ENCODE peak calls at places on chromosomes 7 and 10, in seven cellular contexts. One of them, this sample, is unnamed.

GRCh38 chr7:69430502-69431145 is 167.7 kb upstream of the AUTS2 start:
- DNase-seq in hepatocyte: peak
- DNase-seq in ELR: no peak
- DNase-seq in breast epithelium: no peak
- DNase-seq in endothelial cell: peak
- DNase-seq in stimulated activated CD4-positive, alpha-beta T cell treated with anti-CD3 and anti-CD28 coated beads, Interleukin-2, amount 100 ng/mL, for 48 hours: no peak
- DNase-seq in cardiac fibroblast: no peak
- DNase-seq in this sample: no peak

GRCh38 chr10:4765428-4765827 is 60.6 kb upstream of the AKR1E2 start:
- DNase-seq in hepatocyte: no peak
- DNase-seq in ELR: peak
- DNase-seq in breast epithelium: no peak
- DNase-seq in endothelial cell: no peak
- DNase-seq in stimulated activated CD4-positive, alpha-beta T cell treated with anti-CD3 and anti-CD28 coated beads, Interleukin-2, amount 100 ng/mL, for 48 hours: no peak
- DNase-seq in cardiac fibroblast: peak
- DNase-seq in this sample: no peak

GRCh38 chr7:94088560-94088959 is 84.4 kb upstream of the BET1 start:
- DNase-seq in hepatocyte: no peak
- DNase-seq in ELR: peak
- DNase-seq in breast epithelium: no peak
- DNase-seq in endothelial cell: no peak
- DNase-seq in stimulated activated CD4-positive, alpha-beta T cell treated with anti-CD3 and anti-CD28 coated beads, Interleukin-2, amount 100 ng/mL, for 48 hours: no peak
- DNase-seq in cardiac fibroblast: peak
- DNase-seq in this sample: no peak

GRCh38 chr10:11225935-11226334 is 208.3 kb downstream of the CELF2 start:
- DNase-seq in hepatocyte: no peak
- DNase-seq in ELR: no peak
- DNase-seq in breast epithelium: peak
- DNase-seq in endothelial cell: no peak
- DNase-seq in stimulated activated CD4-positive, alpha-beta T cell treated with anti-CD3 and anti-CD28 coated beads, Interleukin-2, amount 100 ng/mL, for 48 hours: peak
- DNase-seq in cardiac fibroblast: no peak
- DNase-seq in this sample: no peak

GRCh38 chr7:98866765-98867164 is 3.0 kb downstream of the TMEM130 start:
- DNase-seq in hepatocyte: no peak
- DNase-seq in ELR: no peak
- DNase-seq in breast epithelium: no peak
- DNase-seq in endothelial cell: no peak
- DNase-seq in stimulated activated CD4-positive, alpha-beta T cell treated with anti-CD3 and anti-CD28 coated beads, Interleukin-2, amount 100 ng/mL, for 48 hours: no peak
- DNase-seq in cardiac fibroblast: no peak
- DNase-seq in this sample: peak

GRCh38 chr10:20494474-20494873 is 402.6 kb downstream of the NEBL start:
- DNase-seq in hepatocyte: no peak
- DNase-seq in ELR: no peak
- DNase-seq in breast epithelium: no peak
- DNase-seq in endothelial cell: no peak
- DNase-seq in stimulated activated CD4-positive, alpha-beta T cell treated with anti-CD3 and anti-CD28 coated beads, Interleukin-2, amount 100 ng/mL, for 48 hours: no peak
- DNase-seq in cardiac fibroblast: peak
- DNase-seq in this sample: no peak

GRCh38 chr10:22315455-22316285 is 518 bp upstream of the COMMD3 start:
- DNase-seq in hepatocyte: no peak
- DNase-seq in ELR: peak
- DNase-seq in breast epithelium: no peak
- DNase-seq in endothelial cell: no peak
- DNase-seq in stimulated activated CD4-positive, alpha-beta T cell treated with anti-CD3 and anti-CD28 coated beads, Interleukin-2, amount 100 ng/mL, for 48 hours: no peak
- DNase-seq in cardiac fibroblast: no peak
- DNase-seq in this sample: no peak

GRCh38 chr10:48604408-48605263 is at the start of gene ARHGAP22:
- DNase-seq in hepatocyte: peak
- DNase-seq in ELR: peak
- DNase-seq in breast epithelium: peak
- DNase-seq in endothelial cell: peak
- DNase-seq in stimulated activated CD4-positive, alpha-beta T cell treated with anti-CD3 and anti-CD28 coated beads, Interleukin-2, amount 100 ng/mL, for 48 hours: no peak
- DNase-seq in cardiac fibroblast: peak
- DNase-seq in this sample: no peak

GRCh38 chr10:77036993-77037734 is 600.4 kb downstream of the KCNMA1 start:
- DNase-seq in hepatocyte: peak
- DNase-seq in ELR: peak
- DNase-seq in breast epithelium: no peak
- DNase-seq in endothelial cell: peak
- DNase-seq in stimulated activated CD4-positive, alpha-beta T cell treated with anti-CD3 and anti-CD28 coated beads, Interleukin-2, amount 100 ng/mL, for 48 hours: no peak
- DNase-seq in cardiac fibroblast: peak
- DNase-seq in this sample: peak

GRCh38 chr10:95542330-95542729 is 18.8 kb downstream of the SORBS1 start:
- DNase-seq in hepatocyte: no peak
- DNase-seq in ELR: no peak
- DNase-seq in breast epithelium: no peak
- DNase-seq in endothelial cell: no peak
- DNase-seq in stimulated activated CD4-positive, alpha-beta T cell treated with anti-CD3 and anti-CD28 coated beads, Interleukin-2, amount 100 ng/mL, for 48 hours: no peak
- DNase-seq in cardiac fibroblast: no peak
- DNase-seq in this sample: no peak

GRCh38 chr10:30556189-30556588 is 73.4 kb downstream of the LYZL2 start:
- DNase-seq in hepatocyte: no peak
- DNase-seq in ELR: no peak
- DNase-seq in breast epithelium: no peak
- DNase-seq in endothelial cell: no peak
- DNase-seq in stimulated activated CD4-positive, alpha-beta T cell treated with anti-CD3 and anti-CD28 coated beads, Interleukin-2, amount 100 ng/mL, for 48 hours: no peak
- DNase-seq in cardiac fibroblast: peak
- DNase-seq in this sample: no peak

GRCh38 chr10:80278480-80278879 is 11.0 kb downstream of the MAT1A start:
- DNase-seq in hepatocyte: no peak
- DNase-seq in ELR: no peak
- DNase-seq in breast epithelium: no peak
- DNase-seq in endothelial cell: no peak
- DNase-seq in stimulated activated CD4-positive, alpha-beta T cell treated with anti-CD3 and anti-CD28 coated beads, Interleukin-2, amount 100 ng/mL, for 48 hours: no peak
- DNase-seq in cardiac fibroblast: no peak
- DNase-seq in this sample: no peak

GRCh38 chr7:134865001-134865845 is 85.8 kb downstream of the CALD1 start:
- DNase-seq in hepatocyte: no peak
- DNase-seq in ELR: peak
- DNase-seq in breast epithelium: no peak
- DNase-seq in endothelial cell: no peak
- DNase-seq in stimulated activated CD4-positive, alpha-beta T cell treated with anti-CD3 and anti-CD28 coated beads, Interleukin-2, amount 100 ng/mL, for 48 hours: no peak
- DNase-seq in cardiac fibroblast: peak
- DNase-seq in this sample: no peak

GRCh38 chr7:27185013-27185707 is at the start of gene HOXA11:
- DNase-seq in hepatocyte: peak
- DNase-seq in ELR: peak
- DNase-seq in breast epithelium: no peak
- DNase-seq in endothelial cell: no peak
- DNase-seq in stimulated activated CD4-positive, alpha-beta T cell treated with anti-CD3 and anti-CD28 coated beads, Interleukin-2, amount 100 ng/mL, for 48 hours: no peak
- DNase-seq in cardiac fibroblast: peak
- DNase-seq in this sample: no peak

GRCh38 chr7:7996568-7996967 is 28.0 kb downstream of the GLCCI1 start:
- DNase-seq in hepatocyte: no peak
- DNase-seq in ELR: no peak
- DNase-seq in breast epithelium: no peak
- DNase-seq in endothelial cell: no peak
- DNase-seq in stimulated activated CD4-positive, alpha-beta T cell treated with anti-CD3 and anti-CD28 coated beads, Interleukin-2, amount 100 ng/mL, for 48 hours: no peak
- DNase-seq in cardiac fibroblast: peak
- DNase-seq in this sample: no peak

This sample was measured in right lobe of liver.